ENCODE peak calls at places on chromosomes 3 and 15, in five cellular contexts. W, U, Q, I and L are unnamed samples. For H3K36me3, the result is how much of the 10 kb centered on the place peaks cover.

GRCh38 chr3:94529821-94530220 is 467.0 kb downstream of the NSUN3 start:
- DNase-seq in Q (no peak), W (no peak), I (no peak), U (no peak), L (no peak)

GRCh38 chr15:36506733-36507356 is 72.6 kb upstream of the CDIN1 start:
- DNase-seq in I (no peak), U (no peak), Q (no peak), W (no peak), L (no peak)

GRCh38 chr3:185225080-185225479 is 28.8 kb downstream of the EHHADH start:
- DNase-seq in Q (no peak), U (no peak), I (no peak), W (no peak), L (no peak)

GRCh38 chr15:74032606-74033561 is 38.4 kb downstream of the PML start:
- DNase-seq in U (no peak), I (no peak), Q (no peak), W (no peak), L (no peak)

GRCh38 chr3:114154321-114154821 is 24.5 kb downstream of the DRD3 start:
- DNase-seq in Q (no peak), W (no peak), U (no peak), I (no peak), L (peak)

GRCh38 chr3:155946178-155946577 is 75.7 kb downstream of the GMPS start:
- DNase-seq in I (no peak), W (no peak), Q (peak), U (no peak), L (peak)

GRCh38 chr3:109152326-109152725 is 15.8 kb downstream of the C3orf85 start:
- DNase-seq in W (no peak), U (no peak), Q (no peak), I (no peak), L (no peak)

GRCh38 chr3:41234823-41235722 is 35.8 kb downstream of the CTNNB1 start:
- DNase-seq in W (no peak), I (no peak), Q (no peak), U (no peak), L (no peak)

GRCh38 chr3:48086736-48087470 is 70.7 kb upstream of the MAP4 start:
- DNase-seq in I (no peak), W (no peak), Q (peak), U (no peak), L (peak)

GRCh38 chr15:57061281-57061680 is 142.8 kb downstream of the TCF12 start:
- DNase-seq in U (no peak), Q (no peak), W (no peak), I (no peak), L (no peak)

GRCh38 chr3:171172070-171172469 is 145.6 kb upstream of the SLC2A2 start:
- DNase-seq in Q (no peak), U (no peak), W (no peak), I (no peak), L (no peak)

GRCh38 chr15:51377038-51377761 is 35.7 kb downstream of the GLDN start:
- DNase-seq in U (no peak), I (peak), Q (no peak), W (no peak), L (peak)

GRCh38 chr3:25448750-25449684 is 21.0 kb downstream of the RARB start:
- DNase-seq in I (peak), W (no peak), U (peak), Q (no peak), L (no peak)

GRCh38 chr15:75696854-75697259 is 15.8 kb downstream of the CSPG4 start:
- DNase-seq in Q (no peak), W (no peak), I (no peak), U (no peak), L (no peak)
- H3K4me3 ChIP-seq in Q (no peak), W (no peak), I (no peak), U (no peak), L (no peak)

GRCh38 chr3:138544546-138544945 is 49.5 kb downstream of the CEP70 start:
- DNase-seq in U (no peak), W (no peak), Q (no peak), I (no peak), L (no peak)
- H3K36me3 ChIP-seq in U (under half), W (under half), Q (under half), I (half or more), L (under half)

GRCh38 chr15:31975446-31976229 is 54.7 kb upstream of the CHRNA7 start:
- DNase-seq in W (no peak), I (no peak), Q (no peak), U (no peak), L (peak)
- TF ChIP-seq CTCF in W (no peak), I (peak), Q (no peak), U (no peak), L (peak)

DNA sequence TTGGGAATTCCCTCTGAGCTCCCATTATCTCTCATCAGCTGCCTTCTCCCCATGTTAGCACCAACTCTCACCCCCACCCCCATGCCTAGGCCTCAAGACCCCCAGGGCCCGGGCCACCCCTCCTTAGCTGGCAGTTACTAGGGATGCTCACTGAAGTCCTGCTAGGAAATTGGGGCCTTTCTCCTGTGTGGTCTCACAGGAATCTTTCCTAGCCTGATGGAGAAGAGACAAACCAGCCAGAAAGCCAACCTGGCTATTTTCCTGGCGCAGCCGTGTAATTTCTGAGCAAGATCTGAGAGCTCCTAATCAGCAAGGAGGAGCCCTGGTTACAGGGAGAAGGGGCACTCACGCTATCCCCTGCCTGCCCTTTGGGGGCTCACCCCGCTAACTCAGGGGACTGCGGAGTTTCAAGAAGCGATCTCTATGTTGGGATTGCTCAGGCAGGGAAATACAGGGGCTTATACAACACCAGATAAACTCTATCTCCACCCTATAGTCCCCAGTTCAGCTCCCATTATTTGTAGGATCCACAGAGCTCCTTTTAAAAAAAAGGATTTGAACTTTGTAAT is 25.1 kb downstream of the NR2F2 start:
- DNase-seq in U (no peak), W (no peak), Q (no peak), I (no peak), L (no peak)
- H3K4me3 ChIP-seq in U (no peak), W (no peak), Q (no peak), I (no peak), L (no peak)

DNA sequence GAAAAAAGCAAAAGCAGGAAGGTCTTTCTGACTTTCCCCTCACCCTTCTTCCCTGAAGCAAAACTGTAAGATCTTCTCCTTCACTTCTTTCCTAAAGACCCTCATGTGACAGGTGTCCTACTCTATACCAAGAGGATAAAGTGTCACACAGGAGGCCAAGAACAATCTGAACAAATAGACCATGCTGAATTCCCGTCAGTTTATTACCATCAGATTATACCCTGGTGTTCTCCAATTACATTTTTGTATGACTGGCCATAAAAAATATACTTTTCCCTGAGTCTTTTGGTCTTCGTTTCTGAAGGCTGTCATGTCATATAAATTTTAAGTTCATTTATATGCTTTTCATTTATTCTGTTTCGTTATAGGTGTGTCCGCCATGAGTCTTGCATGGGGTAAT is 371.4 kb upstream of the CNTN4 start:
- DNase-seq in Q (no peak), I (no peak), U (no peak), W (no peak), L (no peak)
- H3K36me3 ChIP-seq in Q (under half), I (under half), U (under half), W (under half), L (under half)

DNA sequence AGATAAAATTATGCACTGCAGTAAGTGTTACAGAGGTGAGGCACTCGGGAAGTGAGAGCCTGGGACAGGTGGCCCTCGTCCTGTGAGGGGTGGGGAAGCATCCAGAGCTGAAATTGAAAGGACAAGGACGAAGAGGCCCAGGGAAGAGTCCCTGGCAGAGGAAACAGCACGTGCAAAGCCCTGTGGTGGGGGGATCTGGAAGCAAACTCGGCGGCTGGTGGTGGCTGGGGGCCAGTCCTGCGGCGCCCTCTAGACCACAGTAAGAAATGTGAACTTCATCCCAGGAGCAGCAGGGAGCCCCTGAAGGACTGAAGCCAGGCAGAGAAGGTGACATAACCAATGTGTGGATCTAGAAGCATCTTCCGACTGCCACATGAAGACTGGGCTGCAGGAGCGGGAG is 42.8 kb downstream of the GRIP2 start:
- DNase-seq in U (no peak), W (no peak), Q (no peak), I (no peak), L (no peak)
- TF ChIP-seq CTCF in U (no peak), W (no peak), Q (no peak), I (no peak), L (no peak)

DNA sequence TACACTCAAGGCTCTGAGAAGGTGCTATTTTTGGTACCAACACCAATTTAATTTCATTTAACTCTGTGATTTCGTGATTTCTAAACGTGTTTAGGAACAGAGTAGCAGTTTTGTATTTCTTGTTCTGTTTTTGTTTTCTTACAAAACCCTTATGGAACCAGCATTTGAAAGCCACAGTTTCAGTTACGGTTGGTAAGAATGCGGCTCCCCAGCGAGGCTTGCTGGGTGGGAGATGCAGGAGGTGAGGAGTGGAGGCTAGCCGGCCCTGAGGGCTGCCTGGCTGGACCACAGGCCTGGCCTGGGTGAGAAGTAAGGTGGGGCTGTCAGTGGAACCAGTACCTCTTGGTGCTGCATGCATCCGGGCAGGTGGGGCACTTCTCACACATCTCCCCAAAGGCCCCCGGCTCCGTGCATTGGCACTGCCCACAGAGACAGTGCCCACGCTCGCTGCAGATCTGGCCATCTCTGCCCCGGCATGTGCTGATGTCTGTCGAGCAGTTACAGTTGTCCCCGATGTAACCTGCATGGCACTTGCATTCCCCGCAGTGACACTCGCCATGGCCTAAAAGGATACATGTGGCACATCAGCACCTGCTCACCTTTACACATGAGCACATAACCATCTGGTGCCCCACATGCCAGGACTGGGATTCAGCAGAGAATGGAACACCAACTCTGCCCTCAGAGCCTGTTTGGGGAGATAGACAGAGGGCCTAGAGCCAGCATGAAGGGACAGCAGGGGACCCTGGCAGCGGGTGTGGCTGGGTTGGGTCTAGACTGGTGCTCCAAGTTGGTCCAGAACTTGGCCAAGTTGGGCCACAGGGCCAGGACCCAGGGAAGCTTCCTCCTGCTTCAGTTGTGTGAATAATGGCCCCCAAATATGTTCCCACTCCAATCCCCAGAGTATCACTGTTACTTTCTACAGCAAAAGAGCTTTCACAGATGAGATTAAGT is 43.4 kb downstream of the UMPS start:
- DNase-seq in W (no peak), U (no peak), Q (no peak), I (no peak), L (no peak)
- H3K4me3 ChIP-seq in W (no peak), U (no peak), Q (no peak), I (no peak), L (no peak)